ENCODE peak calls at places on chromosomes 6 and 20, in eight cellular contexts. R, J, E, X, Q, D, N and G are unnamed samples.

GRCh38 chr6:62613920-62614319 is 327.9 kb upstream of the KHDRBS2 start:
- DNase-seq in J (no peak), D (no peak), E (no peak), N (no peak), X (no peak), R (no peak), Q (no peak), G (no peak)

GRCh38 chr20:41181567-41181966 is 44.2 kb downstream of the PLCG1 start:
- DNase-seq in X (no peak), J (no peak), N (peak; percentile 3), Q (no peak), D (no peak), R (no peak), E (no peak), G (no peak)

GRCh38 chr6:158810149-158811095 is 8.7 kb downstream of the EZR start:
- DNase-seq in Q (no peak), X (no peak), D (no peak), N (no peak), R (no peak), E (no peak), J (no peak), G (no peak)

GRCh38 chr6:157292202-157292601 is 31.1 kb downstream of the TMEM242 start:
- DNase-seq in J (no peak), E (no peak), D (no peak), R (no peak), X (no peak), Q (no peak), N (no peak), G (no peak)

GRCh38 chr6:7145269-7146078 is 37.7 kb downstream of the RREB1 start:
- DNase-seq in E (no peak), D (no peak), X (peak; percentile 60), R (no peak), N (no peak), Q (peak; percentile 56), J (no peak), G (no peak)

GRCh38 chr6:6976193-6976592 is 131.6 kb upstream of the RREB1 start:
- DNase-seq in J (no peak), D (no peak), E (no peak), Q (no peak), X (no peak), R (no peak), N (no peak), G (no peak)

GRCh38 chr6:139872635-139873034 is 498.2 kb upstream of the CITED2 start:
- DNase-seq in N (no peak), E (no peak), D (no peak), R (no peak), Q (no peak), X (no peak), J (no peak), G (no peak)

GRCh38 chr20:44056010-44056698 is 130.8 kb downstream of the JPH2 start:
- DNase-seq in N (peak; percentile 64), D (peak; percentile 57), E (no peak), R (no peak), X (no peak), Q (no peak), J (no peak), G (peak; percentile 75)

GRCh38 chr6:74519172-74519571 is 686.7 kb downstream of the COL12A1 start:
- DNase-seq in N (no peak), E (no peak), X (peak; percentile 84), J (peak; percentile 9), D (no peak), R (no peak), Q (no peak), G (no peak)

GRCh38 chr6:24926192-24926591 is 9.6 kb downstream of the RIPOR2 start:
- DNase-seq in X (no peak), J (no peak), Q (no peak), R (peak; percentile 39), E (no peak), D (no peak), N (no peak), G (no peak)